ENCODE peak calls at places on chromosome 9, in ten cellular contexts. T is Caki2; M is cerebellar cortex; R is stimulated activated naive CD8-positive, alpha-beta T cell treated with anti-CD3 and anti-CD28 coated beads, Interleukin-15, amount 100 ng/mL, for 72 hours; A is upper lobe of right lung; U is left colon; Y is psoas muscle; G is mesothelial cell of epicardium; V is nucleus accumbens; F is NCI-H1436. E is an unnamed sample.

GRCh38 chr9:90813011-90813410 is 11.4 kb downstream of the SYK start:
- DNase-seq in M (no peak), G (no peak), Y (no peak), T (no peak), R (no peak), V (no peak), A (no peak), U (no peak), F (no peak), E (no peak)

GRCh38 chr9:38008168-38009034 is 60.6 kb downstream of the SHB start:
- DNase-seq in R (peak; percentile 30), A (peak; percentile 94), U (peak; percentile 46), M (no peak), G (no peak), V (no peak), F (no peak), Y (peak; percentile 57), T (peak; percentile 79), E (no peak)

GRCh38 chr9:130561056-130561455 is 18.3 kb upstream of the FUBP3 start:
- DNase-seq in R (no peak), M (no peak), F (peak; percentile 31), V (no peak), A (peak; percentile 11), T (peak; percentile 80), Y (no peak), G (no peak), U (no peak), E (no peak)

GRCh38 chr9:5310851-5311250 is 6.3 kb upstream of the RLN2 start:
- DNase-seq in Y (no peak), G (no peak), R (no peak), M (no peak), F (no peak), V (no peak), A (no peak), T (no peak), U (no peak), E (no peak)

GRCh38 chr9:137451976-137452760 is 7.0 kb downstream of the NSMF start:
- DNase-seq in Y (peak; percentile 23), R (no peak), A (peak; percentile 64), T (no peak), V (no peak), F (no peak), G (no peak), U (peak; percentile 18), M (no peak), E (peak; percentile 48)

GRCh38 chr9:107487521-107488399 is 1.8 kb downstream of the KLF4 start:
- DNase-seq in V (no peak), R (peak; percentile 20), G (peak; percentile 42), F (peak; percentile 67), A (peak; percentile 82), M (no peak), T (peak; percentile 9), Y (peak; percentile 55), U (peak; percentile 75), E (peak; percentile 76)

GRCh38 chr9:87711857-87712800 is 13.8 kb upstream of the CTSL start:
- DNase-seq in A (no peak), U (no peak), R (no peak), M (no peak), T (peak; percentile 58), F (no peak), V (no peak), Y (peak; percentile 30), G (no peak), E (no peak)

GRCh38 chr9:32625320-32625719 is 10.1 kb downstream of the TAF1L start:
- DNase-seq in V (no peak), T (no peak), R (no peak), M (no peak), F (no peak), G (no peak), A (no peak), U (no peak), Y (no peak), E (no peak)

GRCh38 chr9:35834260-35835215 is 5.5 kb downstream of the TMEM8B start:
- DNase-seq in U (no peak), M (no peak), G (no peak), A (no peak), R (no peak), T (no peak), V (no peak), Y (no peak), F (no peak), E (peak; percentile 17)

GRCh38 chr9:130183133-130183762 is 11.0 kb downstream of the NCS1 start:
- DNase-seq in G (no peak), Y (no peak), T (peak; percentile 72), A (no peak), F (no peak), R (no peak), M (peak; percentile 71), U (no peak), V (no peak), E (no peak)

GRCh38 chr9:106880863-106881262 is 17.9 kb downstream of the ZNF462 start:
- DNase-seq in U (no peak), Y (peak; percentile 73), F (no peak), M (no peak), R (no peak), A (no peak), T (no peak), G (no peak), V (no peak), E (no peak)

GRCh38 chr9:122192261-122192875 is 32.7 kb downstream of the MORN5 start:
- DNase-seq in Y (no peak), U (no peak), R (no peak), F (no peak), M (no peak), V (no peak), A (no peak), G (no peak), T (no peak), E (no peak)

GRCh38 chr9:77673912-77674791 is 26.0 kb upstream of the GNA14 start:
- DNase-seq in R (no peak), G (no peak), U (no peak), A (no peak), V (no peak), M (no peak), F (no peak), Y (no peak), T (no peak), E (no peak)